ENCODE peak calls at places on chromosomes 12 and 14, in four cellular contexts. U, A, E and C are unnamed samples.

GRCh38 chr12:118763239-118763638 is 218.1 kb upstream of the SRRM4 start:
- DNase-seq in U (no peak), A (no peak), E (no peak), C (no peak)

GRCh38 chr14:82642425-82642824 is 1108.8 kb upstream of the SEL1L start:
- DNase-seq in U (no peak), A (no peak), E (peak), C (peak)

GRCh38 chr12:68785358-68785757 is 22.6 kb upstream of the MDM2 start:
- DNase-seq in U (no peak), A (no peak), E (no peak), C (no peak)

GRCh38 chr12:50033317-50033679 is 8.0 kb upstream of the RACGAP1 start:
- DNase-seq in U (no peak), A (no peak), E (peak), C (no peak)

GRCh38 chr14:102708494-102708893 is 68.8 kb upstream of the TRAF3 start:
- DNase-seq in U (peak), A (no peak), E (no peak), C (no peak)

GRCh38 chr12:21710944-21711343 is 53.3 kb upstream of the LDHB start:
- DNase-seq in U (no peak), A (no peak), E (no peak), C (no peak)

GRCh38 chr12:80321653-80322052 is 122.4 kb upstream of the PTPRQ start:
- DNase-seq in U (no peak), A (peak), E (no peak), C (no peak)

GRCh38 chr14:104660597-104660996 is 28.8 kb upstream of the INF2 start:
- DNase-seq in U (no peak), A (no peak), E (no peak), C (no peak)

GRCh38 chr14:59631237-59631636 is 54.6 kb upstream of the CCDC175 start:
- DNase-seq in U (no peak), A (peak), E (peak), C (peak)

GRCh38 chr12:67625004-67625403 is 23.5 kb upstream of the DYRK2 start:
- DNase-seq in U (no peak), A (no peak), E (no peak), C (no peak)
- TF ChIP-seq ETV6 in U (no peak), A (no peak), E (no peak), C (no peak)

GRCh38 chr12:54412348-54412747 is 6.7 kb downstream of the ITGA5 start:
- DNase-seq in U (no peak), A (no peak), E (no peak), C (no peak)

GRCh38 chr12:54415223-54415929 is 3.7 kb downstream of the ITGA5 start:
- DNase-seq in U (no peak), A (no peak), E (no peak), C (no peak)

GRCh38 chr12:54413284-54414190 is 5.5 kb downstream of the ITGA5 start:
- DNase-seq in U (no peak), A (no peak), E (no peak), C (no peak)

GRCh38 chr12:54412786-54413185 is 6.3 kb downstream of the ITGA5 start:
- DNase-seq in U (no peak), A (no peak), E (no peak), C (no peak)

DNA sequence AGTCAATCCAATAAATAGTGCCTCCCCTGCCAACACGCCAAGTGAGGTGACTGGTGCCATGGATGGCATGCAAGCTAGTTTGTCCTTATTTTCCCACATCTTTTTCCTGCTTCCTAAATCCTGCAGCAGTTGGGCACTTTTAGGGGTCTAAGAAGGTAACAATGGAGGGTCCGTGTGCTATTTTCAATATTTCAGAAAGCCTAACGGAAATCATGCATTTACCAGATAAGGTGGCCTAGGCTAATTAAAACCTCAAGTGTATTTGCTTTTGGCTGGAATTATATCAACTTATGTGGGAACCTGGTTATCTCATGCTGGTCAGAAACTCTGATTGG is 4.9 kb downstream of the ITGA5 start:
- DNase-seq in U (no peak), A (no peak), E (no peak), C (no peak)
- TF ChIP-seq NR2C2 in U (no peak), A (no peak), E (no peak), C (no peak)

GRCh38 chr14:23577004-23577681 is 1.4 kb downstream of the JPH4 start:
- DNase-seq in U (no peak), A (no peak), E (no peak), C (peak)
- TF ChIP-seq ETV6 in U (no peak), A (no peak), E (no peak), C (peak)

DNA sequence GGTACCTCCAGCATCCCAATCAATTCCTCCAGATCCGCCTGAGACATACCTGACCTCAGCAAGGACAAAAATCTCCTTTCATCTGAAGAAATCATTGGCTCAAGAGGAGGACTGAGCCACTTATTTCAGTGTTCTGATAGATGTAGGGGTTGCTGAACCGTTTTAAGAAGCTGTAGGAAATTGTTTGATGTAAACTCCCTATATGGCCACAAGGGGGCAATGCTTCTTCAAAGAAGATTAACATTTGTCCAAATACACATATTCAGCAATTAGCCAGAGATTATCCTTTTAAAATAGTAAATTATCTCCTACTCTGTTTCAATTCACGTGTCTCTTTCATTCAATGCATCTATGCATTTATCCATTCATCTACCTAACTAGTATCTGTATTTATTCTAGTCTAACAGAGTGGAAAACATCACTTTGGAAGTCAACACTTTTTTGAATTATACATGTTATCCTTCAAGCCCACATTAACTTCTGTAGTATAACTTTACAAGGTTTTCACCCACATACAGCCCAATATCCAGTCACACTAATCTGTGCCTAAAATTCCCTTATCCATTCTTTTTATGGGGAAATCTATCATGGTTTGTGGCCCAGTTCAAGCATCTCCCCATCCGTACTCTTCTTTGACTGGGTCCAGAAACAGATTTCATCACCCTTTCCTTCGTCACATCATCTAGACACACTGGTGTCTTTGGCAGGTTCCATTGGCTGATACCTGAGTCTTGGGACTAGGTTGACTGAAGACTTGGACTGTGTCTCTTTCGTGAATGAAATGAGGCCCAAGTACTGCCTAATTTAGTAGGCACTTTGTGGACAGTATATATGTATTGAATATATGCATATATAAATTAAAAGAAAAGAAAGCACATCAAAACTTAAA is 411.0 kb upstream of the OR4E1 start:
- DNase-seq in U (peak), A (peak), E (peak), C (no peak)
- TF ChIP-seq NR2C2 in U (no peak), A (no peak), E (no peak), C (no peak)

GRCh38 chr12:107894589-107894988 is 120.1 kb downstream of the ASCL4 start:
- DNase-seq in U (no peak), A (no peak), E (no peak), C (no peak)

GRCh38 chr12:107895966-107896365 is 121.5 kb downstream of the ASCL4 start:
- DNase-seq in U (no peak), A (no peak), E (no peak), C (no peak)

DNA sequence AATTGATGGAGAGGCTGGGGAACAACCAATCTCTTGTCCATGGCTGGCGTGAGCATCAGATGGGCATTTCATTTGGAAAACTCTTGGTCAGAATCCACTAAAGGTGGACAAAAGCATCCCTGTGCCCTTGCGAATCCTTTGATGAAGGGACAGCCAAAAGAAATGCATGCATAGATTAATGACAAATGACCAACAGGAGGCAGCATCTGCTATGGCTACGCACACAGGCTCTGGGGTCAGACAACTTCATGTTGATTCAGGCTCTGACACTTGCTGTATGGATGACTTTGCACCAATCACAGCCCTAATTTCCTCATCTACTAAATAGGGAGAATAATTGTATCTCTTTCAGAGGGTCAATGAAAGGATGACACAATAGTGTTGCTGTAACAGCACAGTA is 117.5 kb downstream of the ASCL4 start:
- DNase-seq in U (no peak), A (no peak), E (peak), C (no peak)
- TF ChIP-seq ETV6 in U (no peak), A (no peak), E (no peak), C (no peak)

GRCh38 chr14:95530461-95531170 is 4.2 kb upstream of the GLRX5 start:
- DNase-seq in U (no peak), A (no peak), E (no peak), C (no peak)

GRCh38 chr14:95533391-95533821 is 1.4 kb upstream of the GLRX5 start:
- DNase-seq in U (no peak), A (peak), E (peak), C (no peak)

GRCh38 chr14:95529242-95529641 is 5.6 kb upstream of the GLRX5 start:
- DNase-seq in U (no peak), A (no peak), E (no peak), C (no peak)

GRCh38 chr14:95533822-95534221 is 1.0 kb upstream of the GLRX5 start:
- DNase-seq in U (no peak), A (no peak), E (no peak), C (no peak)

DNA sequence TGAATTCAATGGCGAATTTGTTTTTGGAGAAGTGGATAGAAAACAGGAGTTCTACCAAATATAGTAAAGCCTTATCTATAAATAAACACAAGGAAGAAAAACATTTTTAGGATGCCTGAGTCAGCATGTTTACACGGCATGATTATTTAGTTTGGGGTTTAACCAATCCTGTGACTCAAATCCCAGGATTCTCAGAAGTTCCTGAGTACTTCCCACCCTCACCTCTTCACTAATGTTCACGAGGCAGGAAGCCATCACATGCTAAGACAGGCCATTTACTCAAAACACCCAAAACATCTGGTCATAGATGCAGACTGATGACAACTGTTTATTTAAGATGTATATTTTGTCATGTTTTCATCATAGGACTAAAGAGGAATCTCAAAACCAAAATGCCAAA is 3.4 kb upstream of the GLRX5 start:
- DNase-seq in U (no peak), A (no peak), E (no peak), C (no peak)
- TF ChIP-seq NR2C2 in U (no peak), A (no peak), E (no peak), C (no peak)

DNA sequence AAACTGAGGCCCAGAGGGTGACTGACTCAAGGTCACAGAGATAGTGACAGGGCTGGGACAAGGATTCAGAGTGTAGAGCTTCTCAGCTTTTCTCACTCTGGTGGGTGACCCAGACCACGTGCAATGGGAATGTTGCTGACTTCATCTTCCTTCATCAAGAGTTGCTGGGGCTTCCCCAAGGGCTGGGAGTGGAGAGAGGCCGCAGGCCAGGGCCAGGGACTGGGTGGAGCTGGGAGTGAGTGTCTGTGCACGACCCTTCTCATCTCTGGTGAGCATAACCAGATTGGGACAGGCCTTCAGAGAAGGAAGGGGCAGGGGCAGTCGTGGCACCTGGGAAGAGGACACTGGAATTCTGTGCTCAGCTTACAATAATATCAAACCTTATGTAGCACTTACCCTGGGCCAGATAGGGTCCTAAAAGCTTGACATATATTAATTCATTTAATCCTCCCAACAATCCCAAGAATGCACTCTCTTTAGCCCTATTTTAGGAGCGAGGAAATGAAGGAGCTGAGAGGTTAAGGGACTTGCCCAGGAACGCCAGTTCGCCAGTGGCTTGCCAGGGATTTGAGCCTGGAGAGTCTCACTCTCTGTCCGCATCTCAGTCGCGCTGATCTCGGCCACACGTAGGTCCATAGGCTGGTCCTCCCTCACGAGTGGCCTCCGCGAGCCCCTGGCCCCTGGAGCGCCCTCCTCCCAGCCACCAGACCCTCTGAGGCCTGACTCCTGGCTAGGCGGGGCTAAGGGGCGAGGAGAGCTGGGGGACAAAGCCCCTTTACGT is 15.8 kb downstream of the KRT18 start:
- DNase-seq in U (no peak), A (no peak), E (no peak), C (no peak)
- TF ChIP-seq ETV6 in U (no peak), A (no peak), E (no peak), C (no peak)

GRCh38 chr14:64711039-64711438 is 6.8 kb downstream of the PLEKHG3 start:
- DNase-seq in U (no peak), A (no peak), E (no peak), C (no peak)
- TF ChIP-seq NR2C2 in U (no peak), A (no peak), E (no peak), C (no peak)

GRCh38 chr12:56773113-56773512 is 10.0 kb downstream of the HSD17B6 start:
- DNase-seq in U (no peak), A (no peak), E (no peak), C (no peak)

GRCh38 chr12:56778756-56779155 is 15.6 kb downstream of the HSD17B6 start:
- DNase-seq in U (no peak), A (no peak), E (no peak), C (no peak)

GRCh38 chr12:56776654-56777053 is 13.5 kb downstream of the HSD17B6 start:
- DNase-seq in U (no peak), A (no peak), E (no peak), C (no peak)

GRCh38 chr12:56772625-56773024 is 9.5 kb downstream of the HSD17B6 start:
- DNase-seq in U (no peak), A (no peak), E (no peak), C (no peak)

DNA sequence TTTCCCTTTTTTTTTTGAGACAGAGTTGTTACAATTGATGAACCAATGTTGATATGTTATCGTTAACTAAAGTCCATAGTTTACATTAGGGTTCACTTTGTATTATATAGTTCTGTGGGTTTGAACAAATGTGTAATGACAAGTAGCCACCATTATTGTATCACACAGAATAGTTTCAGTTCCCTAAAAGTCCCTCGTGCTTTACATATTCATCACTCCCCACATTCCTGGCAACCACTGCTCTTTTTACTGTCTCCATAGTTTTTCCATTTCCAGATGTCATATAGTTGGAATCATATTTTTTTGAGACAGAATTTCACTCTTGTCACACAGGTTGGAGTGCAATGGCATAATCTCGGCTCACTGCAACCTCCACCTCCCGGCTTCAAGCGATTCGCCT is 12.5 kb downstream of the HSD17B6 start:
- DNase-seq in U (peak), A (no peak), E (no peak), C (no peak)
- TF ChIP-seq ETV6 in U (no peak), A (no peak), E (no peak), C (no peak)

GRCh38 chr12:10847701-10848100 is 1.6 kb downstream of the PRR4 start:
- DNase-seq in U (no peak), A (no peak), E (no peak), C (no peak)

GRCh38 chr12:10853746-10854145 is 4.5 kb upstream of the PRR4 start:
- DNase-seq in U (no peak), A (no peak), E (no peak), C (no peak)

GRCh38 chr12:10851243-10851858 is 2.1 kb upstream of the PRR4 start:
- DNase-seq in U (no peak), A (no peak), E (no peak), C (no peak)

GRCh38 chr12:10849425-10849878 is at the start of gene PRR4:
- DNase-seq in U (no peak), A (no peak), E (no peak), C (no peak)
- TF ChIP-seq NR2C2 in U (no peak), A (no peak), E (no peak), C (no peak)